ENCODE peak calls at places on chromosomes 6 and 20, in four cellular contexts. O is WTC11, H is K562, E is HepG2. B is an unnamed sample.

GRCh38 chr20:7503501-7503900 is 436.8 kb downstream of the HAO1 start:
- DNase-seq in E (no peak), O (no peak), H (no peak), B (no peak)

GRCh38 chr6:34981951-34982350 is 92.9 kb downstream of the ANKS1A start:
- DNase-seq in E (no peak), O (no peak), H (no peak), B (no peak)

GRCh38 chr20:57654998-57655811 is 35.0 kb upstream of the ZBP1 start:
- DNase-seq in O (peak), E (no peak), H (no peak), B (no peak)

GRCh38 chr6:39521826-39522377 is 199.4 kb upstream of the KCNK16 start:
- DNase-seq in H (no peak), E (no peak), O (no peak), B (no peak)

GRCh38 chr6:53066059-53066406 is 829 bp downstream of the FBXO9 start:
- DNase-seq in O (no peak), E (no peak), H (peak), B (peak)

GRCh38 chr20:54200487-54201267 is 7.2 kb upstream of the PFDN4 start:
- DNase-seq in H (no peak), O (no peak), E (no peak), B (no peak)

GRCh38 chr20:45345104-45345936 is 2.9 kb downstream of the SDC4 start:
- DNase-seq in O (no peak), E (no peak), H (no peak), B (no peak)

GRCh38 chr6:152634773-152635172 is 2.4 kb downstream of the SYNE1 start:
- DNase-seq in H (no peak), O (no peak), E (no peak), B (no peak)

DNA sequence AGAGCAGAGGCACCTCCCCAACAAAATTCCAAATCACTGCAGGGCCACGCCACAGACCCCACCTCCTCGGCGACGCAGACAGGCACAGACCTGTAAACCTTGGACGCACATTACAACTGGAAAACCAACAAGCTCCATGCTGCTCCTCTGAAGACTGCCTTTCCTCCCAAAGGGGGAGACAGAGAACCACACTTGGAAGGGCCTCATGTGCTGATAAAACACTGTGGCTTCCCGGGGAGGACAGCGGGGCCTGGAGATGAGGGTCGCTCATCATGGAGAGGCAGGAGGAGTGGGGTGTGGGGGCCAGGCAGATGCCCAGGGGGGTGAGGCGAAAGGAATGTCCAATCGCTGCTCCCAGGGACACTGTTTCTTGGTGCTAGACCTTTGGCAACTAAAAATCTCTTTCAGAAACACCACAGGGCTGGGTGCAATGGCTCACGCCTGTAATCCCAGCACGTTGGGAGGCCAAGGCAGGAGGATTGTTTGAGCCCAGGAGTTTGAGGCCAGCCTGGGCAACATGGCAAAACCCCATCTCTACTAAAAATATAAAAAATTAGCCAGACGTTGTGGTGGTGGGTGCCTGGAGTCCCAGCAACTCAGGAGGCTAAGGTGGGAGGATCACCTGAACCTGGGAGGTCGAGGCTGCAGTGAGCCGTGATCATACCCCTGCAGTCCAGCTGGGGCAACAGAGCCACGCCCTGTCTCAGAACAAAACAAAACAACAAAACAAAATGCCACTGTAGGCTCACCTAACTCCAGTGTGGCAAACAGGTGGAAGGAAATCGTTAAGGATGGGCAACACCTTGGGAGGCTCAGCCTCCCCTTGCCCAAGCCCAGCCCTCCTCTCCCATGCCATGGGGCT is 53.8 kb downstream of the ABHD12 start:
- DNase-seq in E (peak), H (no peak), O (peak), B (no peak)
- TF ChIP-seq ELF4 in E (no peak), H (no peak), O (no peak), B (no peak)

GRCh38 chr20:61184194-61184593 is 67.9 kb upstream of the CDH4 start:
- DNase-seq in O (no peak), H (no peak), E (no peak), B (no peak)
- TF ChIP-seq SP1 in O (no peak), H (no peak), E (no peak), B (no peak)

DNA sequence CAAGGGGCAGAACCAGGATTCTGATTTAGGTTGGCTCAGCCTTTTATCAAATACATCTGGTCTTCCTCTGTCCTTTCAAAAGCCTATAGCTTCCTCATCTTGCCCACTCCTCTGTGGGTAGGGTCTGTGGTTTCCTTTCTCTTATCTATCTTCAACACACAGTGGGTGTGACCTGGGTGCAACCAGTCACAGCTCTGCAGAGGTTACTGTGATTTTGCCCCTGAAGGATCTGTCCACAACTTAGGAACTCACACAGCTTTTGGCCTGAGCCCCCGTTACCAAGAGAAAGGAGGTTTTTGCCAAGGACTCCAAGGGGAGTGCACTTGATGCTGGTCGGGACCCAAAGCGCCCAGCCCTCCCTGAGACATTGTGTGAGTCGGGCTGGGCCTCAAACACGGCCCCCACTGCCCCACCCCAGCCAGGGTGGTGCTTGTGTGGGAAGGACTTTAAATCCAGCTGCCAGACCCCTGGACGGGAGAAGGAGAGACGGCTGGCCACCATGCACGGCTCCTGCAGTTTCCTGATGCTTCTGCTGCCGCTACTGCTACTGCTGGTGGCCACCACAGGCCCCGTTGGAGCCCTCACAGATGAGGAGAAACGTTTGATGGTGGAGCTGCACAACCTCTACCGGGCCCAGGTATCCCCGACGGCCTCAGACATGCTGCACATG is at the start of gene PI16:
- DNase-seq in H (peak), E (no peak), O (peak), B (no peak)
- TF ChIP-seq ELF4 in H (peak), E (no peak), O (no peak), B (no peak)

DNA sequence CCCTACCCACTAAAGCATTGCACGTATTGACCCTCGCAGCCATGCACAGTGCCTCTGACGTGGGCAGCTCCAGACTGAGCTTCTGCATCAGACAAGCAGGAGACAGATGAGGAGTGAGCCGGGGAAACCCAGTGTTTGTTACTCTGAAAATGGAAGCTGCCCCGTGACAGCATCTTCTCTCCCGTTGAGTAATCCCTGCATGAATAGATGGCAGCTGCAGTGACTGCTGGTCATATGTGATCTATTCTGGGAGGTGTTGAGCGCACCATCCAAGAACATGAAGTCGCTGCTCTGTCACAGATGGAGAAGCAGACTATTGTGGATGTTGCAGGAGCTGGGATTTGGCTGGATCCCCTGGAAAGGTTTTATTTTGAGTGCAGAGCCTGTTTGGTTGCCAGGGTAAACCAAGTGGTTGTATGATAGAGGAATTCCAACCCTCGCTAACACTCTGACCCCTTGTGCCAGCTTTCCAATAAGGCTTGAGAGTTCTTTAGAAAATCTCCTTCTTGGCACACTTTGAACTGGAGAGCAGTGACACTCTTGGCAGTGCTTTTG is 242.2 kb downstream of the NRN1 start:
- DNase-seq in E (no peak), H (no peak), O (no peak), B (no peak)
- TF ChIP-seq SP1 in E (no peak), H (no peak), O (no peak), B (no peak)

GRCh38 chr20:10255846-10256245 is 37.2 kb downstream of the SNAP25 start:
- DNase-seq in O (no peak), H (no peak), E (no peak), B (no peak)
- TF ChIP-seq ELF4 in O (no peak), H (no peak), E (no peak), B (no peak)

GRCh38 chr20:62370115-62370806 is 3.1 kb upstream of the LAMA5 start:
- DNase-seq in O (no peak), H (peak), E (no peak), B (no peak)
- TF ChIP-seq SP1 in O (no peak), H (no peak), E (no peak), B (no peak)

DNA sequence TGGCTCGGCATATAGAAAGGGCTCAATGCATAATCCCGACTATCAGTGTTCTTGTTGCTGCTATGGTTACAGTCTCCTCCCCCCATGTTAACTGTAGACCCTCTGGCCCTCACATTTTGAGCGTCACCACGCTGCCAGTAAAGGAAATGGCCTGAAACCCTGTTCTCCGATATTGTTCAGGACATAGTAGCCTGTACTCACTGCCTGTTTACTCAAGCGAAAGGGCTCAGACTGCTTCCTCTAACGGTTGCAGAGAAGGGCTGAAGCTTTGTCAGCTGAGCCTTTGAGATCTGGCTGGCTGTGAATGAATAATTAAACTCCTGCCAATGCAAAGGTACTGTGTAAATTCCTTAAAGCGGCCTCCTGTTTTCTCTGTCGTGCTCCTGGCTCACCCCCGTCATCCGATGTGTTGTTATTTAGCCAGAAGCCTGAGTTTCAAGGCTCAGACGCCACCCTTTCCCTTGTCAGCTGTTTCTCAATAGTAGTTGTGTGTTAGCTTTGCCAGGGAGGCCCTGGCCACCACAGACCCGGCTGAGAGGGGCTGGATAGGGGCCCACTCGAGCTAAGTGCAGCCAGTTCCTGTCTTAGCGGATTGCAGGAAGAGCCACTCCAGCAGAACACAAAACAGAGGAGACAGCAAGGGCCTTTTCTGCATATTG is 31.2 kb upstream of the RALGAPA2 start:
- DNase-seq in O (peak), H (no peak), E (peak), B (no peak)
- TF ChIP-seq ELF4 in O (no peak), H (no peak), E (no peak), B (no peak)

GRCh38 chr6:44171899-44172546 is 13.4 kb downstream of the CAPN11 start:
- DNase-seq in E (no peak), H (no peak), O (no peak), B (no peak)

GRCh38 chr6:44166591-44167184 is 8.1 kb downstream of the CAPN11 start:
- DNase-seq in O (peak), H (peak), E (no peak), B (no peak)

GRCh38 chr6:44167567-44167966 is 8.9 kb downstream of the CAPN11 start:
- DNase-seq in O (no peak), E (no peak), H (no peak), B (no peak)

GRCh38 chr6:44169886-44170570 is 11.4 kb downstream of the CAPN11 start:
- DNase-seq in H (no peak), O (no peak), E (no peak), B (no peak)

DNA sequence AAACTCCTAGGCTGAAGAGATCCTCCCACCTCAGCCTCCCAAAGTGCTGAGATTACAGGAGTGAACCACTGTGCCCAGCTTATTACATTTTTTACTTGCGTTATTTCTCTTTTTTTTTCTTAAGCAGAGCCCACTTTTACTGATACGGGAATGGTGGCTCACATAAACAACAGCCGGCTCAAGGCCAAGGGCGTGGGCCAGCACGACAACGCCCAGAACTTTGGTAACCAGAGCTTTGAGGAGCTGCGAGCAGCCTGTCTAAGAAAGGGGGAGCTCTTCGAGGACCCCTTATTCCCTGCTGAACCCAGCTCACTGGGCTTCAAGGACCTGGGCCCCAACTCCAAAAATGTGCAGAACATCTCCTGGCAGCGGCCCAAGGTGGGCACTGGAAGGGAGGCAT is 10.5 kb downstream of the CAPN11 start:
- DNase-seq in O (no peak), E (no peak), H (no peak), B (no peak)
- TF ChIP-seq SP1 in O (no peak), E (no peak), H (no peak), B (no peak)

DNA sequence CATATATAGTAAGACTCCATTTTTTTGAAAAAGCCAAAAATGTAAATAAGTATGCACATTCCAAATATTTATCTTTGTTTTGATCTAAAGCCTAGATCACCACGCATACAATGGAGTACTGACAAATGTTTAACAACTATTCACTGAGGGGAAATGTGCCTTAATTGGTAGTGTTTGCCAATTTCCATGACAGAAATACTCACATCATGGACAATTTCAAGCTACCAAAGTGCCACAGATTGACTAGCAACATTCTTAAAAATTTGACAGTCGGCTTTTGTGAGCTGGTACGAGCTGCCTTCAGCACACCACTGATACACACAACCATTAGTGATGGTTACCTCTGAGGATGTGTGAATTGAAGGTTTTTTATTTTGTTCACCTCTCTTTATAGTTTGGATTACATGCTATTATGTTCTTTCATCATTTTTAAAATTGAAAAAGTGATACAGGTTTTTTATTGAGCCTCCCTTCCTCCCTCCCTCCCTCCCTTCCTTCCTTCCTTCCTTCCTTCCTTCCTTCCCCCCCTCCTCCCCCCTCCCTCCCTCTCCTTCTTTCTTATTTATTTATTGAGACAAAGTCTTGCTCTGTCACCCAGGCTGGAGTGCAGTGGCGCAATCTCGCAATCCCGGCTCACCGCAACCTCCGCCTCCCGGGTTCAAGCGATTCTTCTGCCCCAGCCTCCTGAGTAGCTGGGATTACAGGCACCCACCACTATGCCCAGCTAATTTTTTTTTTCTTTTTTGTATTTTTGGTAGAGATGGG is 19.2 kb downstream of the SMPDL3A start:
- DNase-seq in E (no peak), H (no peak), O (no peak), B (no peak)
- TF ChIP-seq ELF4 in E (no peak), H (no peak), O (no peak), B (no peak)